ENCODE peak calls at places on chromosome X, in five cellular contexts. D is stimulated activated CD8-positive, alpha-beta memory T cell treated with anti-CD3 and anti-CD28 coated beads, Interleukin-7, amount 100 ng/mL, for 1 hour; E is activated naive CD4-positive, alpha-beta T cell; Y is activated CD4-positive, alpha-beta T cell treated with anti-CD3 and anti-CD28 coated beads, Interleukin-2, amount 50 U/mL, for 1 hour; V is cardiac fibroblast. U is an unnamed sample.

GRCh38 chrX:17413228-17413627 is 38.2 kb downstream of the NHS start:
- DNase-seq in D (no peak), E (no peak), Y (no peak), V (peak), U (peak)

GRCh38 chrX:12988797-12989196 is 13.9 kb downstream of the TMSB4X start:
- DNase-seq in D (no peak), E (no peak), Y (no peak), V (peak), U (peak)

GRCh38 chrX:747176-747575 is 116.6 kb downstream of the SHOX start:
- DNase-seq in D (no peak), E (no peak), Y (no peak), V (no peak), U (no peak)

GRCh38 chrX:149909324-149910177 is 19.8 kb upstream of the HSFX4 start:
- DNase-seq in D (no peak), E (no peak), Y (no peak), V (no peak), U (no peak)

GRCh38 chrX:150482537-150483217 is 85.7 kb upstream of the MTM1 start:
- DNase-seq in D (no peak), E (no peak), Y (no peak), V (peak), U (peak)

GRCh38 chrX:49172280-49172780 is 632 bp downstream of the PLP2 start:
- DNase-seq in D (peak), E (peak), Y (peak), V (peak), U (peak)

GRCh38 chrX:134244043-134244442 is 7.1 kb downstream of the CCDC160 start:
- DNase-seq in D (no peak), E (no peak), Y (no peak), V (peak), U (peak)

GRCh38 chrX:97074400-97074799 is 190.7 kb downstream of the RPA4 start:
- DNase-seq in D (no peak), E (no peak), Y (no peak), V (peak), U (no peak)

GRCh38 chrX:71991164-71991563 is 80.5 kb downstream of the NHSL2 start:
- DNase-seq in D (no peak), E (no peak), Y (no peak), V (no peak), U (no peak)

GRCh38 chrX:1322393-1322792 is 14.2 kb upstream of the IL3RA start:
- DNase-seq in D (no peak), E (no peak), Y (no peak), V (no peak), U (no peak)

GRCh38 chrX:109533005-109533404 is 3.6 kb upstream of the NXT2 start:
- DNase-seq in D (no peak), E (no peak), Y (no peak), V (no peak), U (no peak)

GRCh38 chrX:130715299-130715698 is 187.7 kb downstream of the ENOX2 start:
- DNase-seq in D (no peak), E (no peak), Y (no peak), V (peak), U (peak)

GRCh38 chrX:154542723-154543424 is 3.8 kb downstream of the G6PD start:
- DNase-seq in D (no peak), E (no peak), Y (no peak), V (no peak), U (peak)

GRCh38 chrX:138794285-138794684 is 82.8 kb upstream of the FGF13 start:
- DNase-seq in D (no peak), E (no peak), Y (no peak), V (no peak), U (no peak)

GRCh38 chrX:78322863-78323262 is 4.5 kb downstream of the CYSLTR1 start:
- DNase-seq in D (no peak), E (no peak), Y (no peak), V (no peak), U (no peak)

GRCh38 chrX:46059316-46059715 is 485.9 kb downstream of the ZNF674 start:
- DNase-seq in D (no peak), E (no peak), Y (no peak), V (no peak), U (no peak)

GRCh38 chrX:73940893-73941470 is 363.0 kb upstream of the ZCCHC13 start:
- DNase-seq in D (no peak), E (no peak), Y (no peak), V (no peak), U (no peak)

GRCh38 chrX:69060631-69061408 is 104.4 kb downstream of the PJA1 start:
- DNase-seq in D (no peak), E (no peak), Y (no peak), V (peak), U (no peak)

GRCh38 chrX:41561045-41561444 is 113.9 kb downstream of the NYX start:
- DNase-seq in D (no peak), E (no peak), Y (peak), V (peak), U (peak)

GRCh38 chrX:26649534-26649933 is 433.6 kb downstream of the MAGEB5 start:
- DNase-seq in D (no peak), E (no peak), Y (no peak), V (peak), U (peak)

GRCh38 chrX:153319295-153319694 is 2.3 kb downstream of the PNMA6F start:
- DNase-seq in D (no peak), E (no peak), Y (no peak), V (no peak), U (no peak)

GRCh38 chrX:55004231-55004630 is 4.1 kb downstream of the APEX2 start:
- DNase-seq in D (no peak), E (no peak), Y (no peak), V (no peak), U (no peak)

U was measured in H4.